ENCODE peak calls at places on chromosomes 1 and 21, in seven cellular contexts. One of them, this sample, is unnamed.

GRCh38 chr1:41391834-41392527 is 30.7 kb downstream of the FOXO6 start:
- DNase-seq in astrocyte: no peak
- DNase-seq in tibial artery: no peak
- DNase-seq in mammary epithelial cell: no peak
- DNase-seq in heart left ventricle: no peak
- DNase-seq in GM20000: no peak
- DNase-seq in progenitor cell of endocrine pancreas: no peak
- DNase-seq in this sample: no peak

GRCh38 chr21:37562920-37563640 is 196.5 kb downstream of the DYRK1A start:
- DNase-seq in GM20000: no peak
- DNase-seq in astrocyte: no peak
- DNase-seq in tibial artery: no peak
- DNase-seq in progenitor cell of endocrine pancreas: no peak
- DNase-seq in mammary epithelial cell: no peak
- DNase-seq in heart left ventricle: no peak
- DNase-seq in this sample: no peak

GRCh38 chr1:181506563-181507353 is 23.4 kb downstream of the CACNA1E start:
- DNase-seq in progenitor cell of endocrine pancreas: no peak
- DNase-seq in GM20000: no peak
- DNase-seq in mammary epithelial cell: no peak
- DNase-seq in astrocyte: no peak
- DNase-seq in heart left ventricle: no peak
- DNase-seq in tibial artery: no peak
- DNase-seq in this sample: no peak

GRCh38 chr1:2236695-2237677 is 8.9 kb downstream of the SKI start:
- DNase-seq in tibial artery: no peak
- DNase-seq in heart left ventricle: peak
- DNase-seq in mammary epithelial cell: no peak
- DNase-seq in astrocyte: no peak
- DNase-seq in progenitor cell of endocrine pancreas: no peak
- DNase-seq in GM20000: no peak
- DNase-seq in this sample: no peak

GRCh38 chr1:109314805-109315204 is 8.0 kb upstream of the MYBPHL start:
- DNase-seq in tibial artery: no peak
- DNase-seq in heart left ventricle: no peak
- DNase-seq in astrocyte: no peak
- DNase-seq in progenitor cell of endocrine pancreas: no peak
- DNase-seq in mammary epithelial cell: no peak
- DNase-seq in GM20000: no peak
- DNase-seq in this sample: no peak

GRCh38 chr1:40092241-40092640 is 4.8 kb downstream of the PPT1 start:
- DNase-seq in heart left ventricle: no peak
- DNase-seq in astrocyte: no peak
- DNase-seq in progenitor cell of endocrine pancreas: no peak
- DNase-seq in GM20000: no peak
- DNase-seq in tibial artery: no peak
- DNase-seq in mammary epithelial cell: no peak
- DNase-seq in this sample: no peak

GRCh38 chr1:86499987-86500593 is 31.4 kb downstream of the CLCA1 start:
- DNase-seq in mammary epithelial cell: no peak
- DNase-seq in progenitor cell of endocrine pancreas: no peak
- DNase-seq in GM20000: peak
- DNase-seq in astrocyte: no peak
- DNase-seq in tibial artery: no peak
- DNase-seq in heart left ventricle: no peak
- DNase-seq in this sample: peak

GRCh38 chr21:44846201-44846484 is 27.3 kb downstream of the PTTG1IP start:
- DNase-seq in tibial artery: no peak
- DNase-seq in GM20000: no peak
- DNase-seq in heart left ventricle: no peak
- DNase-seq in mammary epithelial cell: no peak
- DNase-seq in astrocyte: no peak
- DNase-seq in progenitor cell of endocrine pancreas: no peak
- DNase-seq in this sample: no peak

GRCh38 chr1:31479801-31480200 is 66.8 kb downstream of the SERINC2 start:
- DNase-seq in progenitor cell of endocrine pancreas: no peak
- DNase-seq in mammary epithelial cell: peak
- DNase-seq in GM20000: no peak
- DNase-seq in heart left ventricle: no peak
- DNase-seq in astrocyte: peak
- DNase-seq in tibial artery: no peak
- DNase-seq in this sample: peak

GRCh38 chr1:51086496-51087271 is 15.3 kb upstream of the C1orf185 start:
- DNase-seq in progenitor cell of endocrine pancreas: no peak
- DNase-seq in mammary epithelial cell: no peak
- DNase-seq in astrocyte: no peak
- DNase-seq in GM20000: no peak
- DNase-seq in heart left ventricle: no peak
- DNase-seq in tibial artery: no peak
- DNase-seq in this sample: no peak
- TF ChIP-seq CTCF in progenitor cell of endocrine pancreas: no peak
- TF ChIP-seq CTCF in mammary epithelial cell: peak
- TF ChIP-seq CTCF in astrocyte: no peak
- TF ChIP-seq CTCF in GM20000: no peak
- TF ChIP-seq CTCF in heart left ventricle: no peak
- TF ChIP-seq CTCF in tibial artery: no peak
- TF ChIP-seq CTCF in this sample: no peak

GRCh38 chr1:207021876-207022596 is 10.5 kb downstream of the C1orf116 start:
- DNase-seq in mammary epithelial cell: no peak
- DNase-seq in tibial artery: no peak
- DNase-seq in astrocyte: no peak
- DNase-seq in GM20000: no peak
- DNase-seq in heart left ventricle: no peak
- DNase-seq in progenitor cell of endocrine pancreas: no peak
- DNase-seq in this sample: no peak

GRCh38 chr1:207019161-207019560 is 13.4 kb downstream of the C1orf116 start:
- DNase-seq in GM20000: no peak
- DNase-seq in heart left ventricle: no peak
- DNase-seq in astrocyte: no peak
- DNase-seq in tibial artery: no peak
- DNase-seq in mammary epithelial cell: no peak
- DNase-seq in progenitor cell of endocrine pancreas: no peak
- DNase-seq in this sample: no peak

GRCh38 chr1:207021139-207021861 is 11.3 kb downstream of the C1orf116 start:
- DNase-seq in astrocyte: peak
- DNase-seq in tibial artery: no peak
- DNase-seq in mammary epithelial cell: peak
- DNase-seq in GM20000: no peak
- DNase-seq in progenitor cell of endocrine pancreas: no peak
- DNase-seq in heart left ventricle: no peak
- DNase-seq in this sample: peak

GRCh38 chr1:207020016-207020708 is 12.4 kb downstream of the C1orf116 start:
- DNase-seq in tibial artery: no peak
- DNase-seq in mammary epithelial cell: peak
- DNase-seq in astrocyte: no peak
- DNase-seq in GM20000: no peak
- DNase-seq in heart left ventricle: no peak
- DNase-seq in progenitor cell of endocrine pancreas: no peak
- DNase-seq in this sample: no peak

GRCh38 chr1:207020709-207021107 is 11.8 kb downstream of the C1orf116 start:
- DNase-seq in GM20000: no peak
- DNase-seq in astrocyte: no peak
- DNase-seq in heart left ventricle: no peak
- DNase-seq in progenitor cell of endocrine pancreas: no peak
- DNase-seq in tibial artery: no peak
- DNase-seq in mammary epithelial cell: peak
- DNase-seq in this sample: peak
- TF ChIP-seq CTCF in GM20000: no peak
- TF ChIP-seq CTCF in astrocyte: no peak
- TF ChIP-seq CTCF in heart left ventricle: no peak
- TF ChIP-seq CTCF in progenitor cell of endocrine pancreas: no peak
- TF ChIP-seq CTCF in tibial artery: no peak
- TF ChIP-seq CTCF in mammary epithelial cell: no peak
- TF ChIP-seq CTCF in this sample: no peak

GRCh38 chr1:160454371-160455152 is 54.2 kb downstream of the VANGL2 start:
- DNase-seq in GM20000: no peak
- DNase-seq in mammary epithelial cell: no peak
- DNase-seq in tibial artery: no peak
- DNase-seq in astrocyte: no peak
- DNase-seq in heart left ventricle: no peak
- DNase-seq in progenitor cell of endocrine pancreas: no peak
- DNase-seq in this sample: no peak
- TF ChIP-seq CTCF in GM20000: no peak
- TF ChIP-seq CTCF in mammary epithelial cell: no peak
- TF ChIP-seq CTCF in tibial artery: no peak
- TF ChIP-seq CTCF in astrocyte: no peak
- TF ChIP-seq CTCF in heart left ventricle: no peak
- TF ChIP-seq CTCF in progenitor cell of endocrine pancreas: no peak
- TF ChIP-seq CTCF in this sample: no peak

DNA sequence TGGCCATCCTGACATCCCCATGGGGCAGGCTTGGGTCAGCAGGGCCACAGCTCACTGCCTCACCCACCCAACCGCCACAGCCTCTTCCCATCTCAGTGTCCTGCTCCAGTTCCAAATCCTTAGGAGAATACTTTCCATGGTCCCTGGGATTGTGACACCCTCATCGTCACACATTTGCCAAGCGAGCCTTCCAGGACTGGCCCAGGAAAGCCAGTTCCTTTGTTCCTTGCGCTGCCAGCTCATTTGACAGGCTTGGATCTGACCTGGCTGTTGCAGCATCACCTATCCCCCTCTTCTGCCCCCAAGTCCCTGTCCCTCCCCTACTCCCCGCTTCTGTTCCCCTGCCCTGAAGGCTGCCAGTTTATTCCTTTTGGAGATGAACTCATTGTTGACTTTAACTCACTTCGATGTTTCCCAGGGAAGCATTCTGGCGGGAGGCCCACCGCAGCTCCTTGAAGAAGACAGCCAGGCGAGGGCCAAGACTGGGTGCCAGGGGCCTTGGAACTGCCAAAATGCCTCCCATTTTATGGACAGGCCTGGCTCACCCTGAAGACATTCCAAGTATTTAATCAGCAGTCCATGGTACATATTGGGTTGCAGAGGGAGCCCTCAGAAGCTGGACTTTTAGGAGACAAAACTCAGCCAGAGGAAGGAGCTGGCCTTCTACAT is 10.2 kb upstream of the GNL2 start:
- DNase-seq in astrocyte: no peak
- DNase-seq in mammary epithelial cell: no peak
- DNase-seq in progenitor cell of endocrine pancreas: no peak
- DNase-seq in tibial artery: no peak
- DNase-seq in heart left ventricle: no peak
- DNase-seq in GM20000: no peak
- DNase-seq in this sample: peak
- TF ChIP-seq CTCF in astrocyte: no peak
- TF ChIP-seq CTCF in mammary epithelial cell: no peak
- TF ChIP-seq CTCF in progenitor cell of endocrine pancreas: no peak
- TF ChIP-seq CTCF in tibial artery: no peak
- TF ChIP-seq CTCF in heart left ventricle: no peak
- TF ChIP-seq CTCF in GM20000: no peak
- TF ChIP-seq CTCF in this sample: no peak

GRCh38 chr1:183103141-183103540 is 79.9 kb downstream of the LAMC1 start:
- DNase-seq in GM20000: no peak
- DNase-seq in astrocyte: no peak
- DNase-seq in tibial artery: no peak
- DNase-seq in progenitor cell of endocrine pancreas: no peak
- DNase-seq in heart left ventricle: no peak
- DNase-seq in mammary epithelial cell: no peak
- DNase-seq in this sample: no peak

GRCh38 chr1:183106166-183106565 is 79.9 kb upstream of the LAMC2 start:
- DNase-seq in GM20000: no peak
- DNase-seq in astrocyte: peak
- DNase-seq in mammary epithelial cell: no peak
- DNase-seq in heart left ventricle: no peak
- DNase-seq in tibial artery: no peak
- DNase-seq in progenitor cell of endocrine pancreas: no peak
- DNase-seq in this sample: no peak

GRCh38 chr1:183105449-183105848 is 80.6 kb upstream of the LAMC2 start:
- DNase-seq in progenitor cell of endocrine pancreas: no peak
- DNase-seq in heart left ventricle: no peak
- DNase-seq in GM20000: no peak
- DNase-seq in tibial artery: no peak
- DNase-seq in astrocyte: peak
- DNase-seq in mammary epithelial cell: no peak
- DNase-seq in this sample: peak

GRCh38 chr1:183103577-183103976 is 80.4 kb downstream of the LAMC1 start:
- DNase-seq in heart left ventricle: no peak
- DNase-seq in astrocyte: no peak
- DNase-seq in tibial artery: no peak
- DNase-seq in mammary epithelial cell: no peak
- DNase-seq in GM20000: no peak
- DNase-seq in progenitor cell of endocrine pancreas: no peak
- DNase-seq in this sample: no peak

DNA sequence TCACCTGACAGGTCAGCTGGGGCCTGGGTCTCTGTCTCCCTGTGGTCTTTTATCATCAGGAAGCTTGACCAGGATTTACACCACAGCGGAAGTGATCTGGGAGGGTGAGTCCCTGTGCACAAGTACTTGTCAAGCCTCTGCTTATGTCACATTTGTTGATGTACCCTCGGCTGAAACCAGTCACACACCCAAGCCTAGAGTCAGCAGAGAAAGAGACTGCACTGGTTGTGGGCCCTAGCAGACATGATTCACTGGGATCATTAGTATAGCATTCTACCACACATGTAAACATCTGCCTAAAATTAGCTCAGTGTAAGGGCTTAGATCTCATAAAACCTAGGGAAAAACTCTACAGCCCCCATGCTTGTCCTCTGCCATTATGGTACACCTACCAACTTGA is 79.3 kb upstream of the LAMC2 start:
- DNase-seq in tibial artery: no peak
- DNase-seq in astrocyte: peak
- DNase-seq in heart left ventricle: no peak
- DNase-seq in GM20000: no peak
- DNase-seq in progenitor cell of endocrine pancreas: no peak
- DNase-seq in mammary epithelial cell: no peak
- DNase-seq in this sample: no peak
- TF ChIP-seq CTCF in tibial artery: no peak
- TF ChIP-seq CTCF in astrocyte: no peak
- TF ChIP-seq CTCF in heart left ventricle: no peak
- TF ChIP-seq CTCF in GM20000: no peak
- TF ChIP-seq CTCF in progenitor cell of endocrine pancreas: no peak
- TF ChIP-seq CTCF in mammary epithelial cell: no peak
- TF ChIP-seq CTCF in this sample: no peak

DNA sequence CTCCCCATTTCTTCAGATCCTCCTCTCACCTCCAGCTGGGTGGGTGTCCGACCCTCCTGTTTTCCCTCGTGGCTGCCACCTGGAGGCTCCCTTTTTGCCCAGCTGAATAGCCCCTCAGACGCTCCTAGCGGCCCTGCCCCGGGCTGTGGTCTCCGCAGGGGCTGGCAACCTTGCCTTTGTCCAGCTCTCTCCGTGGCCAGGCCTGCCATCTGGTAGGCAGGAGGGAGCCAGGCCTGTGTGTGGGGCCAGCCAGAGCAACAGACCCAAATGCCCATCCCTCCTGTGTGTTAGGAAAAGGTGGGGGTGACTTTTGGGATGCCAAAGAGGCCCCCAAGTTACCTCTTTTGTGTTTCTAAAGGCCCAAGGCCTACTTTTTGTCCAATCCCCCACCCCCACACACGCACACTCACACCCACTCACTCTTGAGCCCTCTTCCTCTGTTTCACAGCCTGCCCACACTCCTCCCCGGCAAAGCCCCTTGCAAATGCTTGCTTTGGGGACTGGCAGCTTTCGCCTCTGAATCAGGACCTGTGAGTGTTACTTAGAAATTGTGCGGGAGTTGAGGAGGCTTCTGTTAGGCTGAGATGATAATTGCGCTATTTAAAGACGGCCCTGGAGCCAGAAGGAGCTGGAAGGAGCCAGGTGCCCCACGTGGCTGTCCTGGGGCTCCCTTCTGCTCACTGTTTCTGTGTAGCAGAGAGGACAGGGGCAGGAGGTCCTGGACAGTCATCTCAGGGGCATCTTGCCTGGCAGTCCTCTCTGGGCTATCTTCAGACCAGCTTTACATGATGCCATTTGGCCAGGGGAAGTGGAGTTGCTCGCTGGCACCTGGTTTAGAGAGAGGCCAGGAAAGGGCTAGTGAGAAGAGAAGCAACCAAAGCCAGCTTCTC is 9.1 kb downstream of the PPFIA4 start:
- DNase-seq in mammary epithelial cell: no peak
- DNase-seq in GM20000: no peak
- DNase-seq in tibial artery: no peak
- DNase-seq in heart left ventricle: no peak
- DNase-seq in progenitor cell of endocrine pancreas: no peak
- DNase-seq in astrocyte: no peak
- DNase-seq in this sample: no peak
- TF ChIP-seq CTCF in mammary epithelial cell: no peak
- TF ChIP-seq CTCF in GM20000: no peak
- TF ChIP-seq CTCF in tibial artery: no peak
- TF ChIP-seq CTCF in heart left ventricle: no peak
- TF ChIP-seq CTCF in progenitor cell of endocrine pancreas: no peak
- TF ChIP-seq CTCF in astrocyte: no peak
- TF ChIP-seq CTCF in this sample: no peak